ENCODE peak calls at places on chromosomes 16 and 17, in ten cellular contexts. J, W, O, S, H, D, Q, E, V and G are unnamed samples.

GRCh38 chr16:21104124-21104860 is 46.4 kb downstream of the DNAH3 start:
- DNase-seq in J (no peak), W (peak), O (no peak), S (no peak), H (no peak), D (no peak), Q (no peak), E (peak), V (no peak), G (no peak)

GRCh38 chr17:59154721-59155438 is at the start of gene SKA2:
- DNase-seq in J (peak), W (peak), O (peak), S (peak), H (peak), D (peak), Q (peak), E (no peak), V (peak), G (peak)

GRCh38 chr16:49201118-49201517 is 80.5 kb downstream of the CBLN1 start:
- DNase-seq in J (no peak), W (no peak), O (no peak), S (no peak), H (no peak), D (no peak), Q (no peak), E (no peak), V (no peak), G (no peak)

GRCh38 chr17:60416368-60416925 is 5.8 kb upstream of the CHCT1 start:
- DNase-seq in J (no peak), W (peak), O (no peak), S (peak), H (no peak), D (peak), Q (no peak), E (no peak), V (no peak), G (no peak)

GRCh38 chr16:53022374-53022773 is 30.3 kb downstream of the CHD9NB start:
- DNase-seq in J (no peak), W (peak), O (no peak), S (no peak), H (peak), D (no peak), Q (no peak), E (peak), V (no peak), G (no peak)

GRCh38 chr17:50689251-50689650 is 18.5 kb downstream of the ANKRD40 start:
- DNase-seq in J (no peak), W (peak), O (no peak), S (no peak), H (peak), D (no peak), Q (no peak), E (peak), V (no peak), G (no peak)

GRCh38 chr17:17730250-17730935 is 49.1 kb downstream of the RAI1 start:
- DNase-seq in J (no peak), W (no peak), O (no peak), S (no peak), H (no peak), D (no peak), Q (no peak), E (no peak), V (no peak), G (no peak)

GRCh38 chr16:17346774-17347569 is 123.8 kb downstream of the XYLT1 start:
- DNase-seq in J (no peak), W (no peak), O (no peak), S (no peak), H (no peak), D (no peak), Q (no peak), E (no peak), V (no peak), G (no peak)

GRCh38 chr17:954431-955164 is 25.0 kb downstream of the NXN start:
- DNase-seq in J (no peak), W (no peak), O (no peak), S (no peak), H (no peak), D (no peak), Q (no peak), E (peak), V (no peak), G (no peak)

GRCh38 chr16:87308826-87309225 is 8.4 kb downstream of the C16orf95 start:
- DNase-seq in J (no peak), W (no peak), O (no peak), S (no peak), H (no peak), D (no peak), Q (no peak), E (no peak), V (no peak), G (no peak)

GRCh38 chr17:34364741-34365140 is 1.7 kb upstream of the CCL1 start:
- DNase-seq in J (no peak), W (no peak), O (no peak), S (no peak), H (no peak), D (no peak), Q (no peak), E (no peak), V (no peak), G (no peak)

GRCh38 chr16:2511128-2511785 is 2.5 kb upstream of the ATP6V0C start:
- DNase-seq in J (no peak), W (peak), O (no peak), S (no peak), H (no peak), D (peak), Q (no peak), E (peak), V (no peak), G (no peak)

GRCh38 chr16:68085259-68086071 is at the start of gene NFATC3:
- DNase-seq in J (peak), W (peak), O (peak), S (no peak), H (peak), D (peak), Q (peak), E (peak), V (peak), G (peak)

GRCh38 chr17:58508341-58509067 is 5.9 kb downstream of the MTMR4 start:
- DNase-seq in J (no peak), W (no peak), O (no peak), S (no peak), H (no peak), D (no peak), Q (no peak), E (no peak), V (no peak), G (no peak)

GRCh38 chr16:88473666-88474534 is 20.8 kb downstream of the ZFPM1 start:
- DNase-seq in J (no peak), W (no peak), O (no peak), S (no peak), H (no peak), D (no peak), Q (no peak), E (no peak), V (no peak), G (no peak)